ENCODE peak calls at places on chromosomes 1 and 21, in six cellular contexts. One of them, this sample, is unnamed.
A peak's percentile ranks its signal among the peaks of the same experiment; 100 is the strongest.

GRCh38 chr21:39022901-39023693 is 160.2 kb downstream of the PSMG1 start:
- DNase-seq in omental fat pad: no peak
- DNase-seq in DMS79 treated with DMSO at 0.1 percent for 48 hours: peak; percentile 48
- DNase-seq in suprapubic skin: no peak
- DNase-seq in T-helper 1 cell: no peak
- DNase-seq in dorsolateral prefrontal cortex: no peak
- DNase-seq in this sample: peak; percentile 42

GRCh38 chr21:38599381-38599975 is 101.2 kb upstream of the ERG start:
- DNase-seq in omental fat pad: no peak
- DNase-seq in DMS79 treated with DMSO at 0.1 percent for 48 hours: no peak
- DNase-seq in suprapubic skin: no peak
- DNase-seq in T-helper 1 cell: no peak
- DNase-seq in dorsolateral prefrontal cortex: no peak
- DNase-seq in this sample: no peak

GRCh38 chr1:7539772-7540175 is 231.3 kb upstream of the VAMP3 start:
- DNase-seq in omental fat pad: no peak
- DNase-seq in DMS79 treated with DMSO at 0.1 percent for 48 hours: peak; percentile 36
- DNase-seq in suprapubic skin: no peak
- DNase-seq in T-helper 1 cell: no peak
- DNase-seq in dorsolateral prefrontal cortex: no peak
- DNase-seq in this sample: no peak

GRCh38 chr1:59570524-59570923 is 244.2 kb upstream of the HOOK1 start:
- DNase-seq in omental fat pad: no peak
- DNase-seq in DMS79 treated with DMSO at 0.1 percent for 48 hours: no peak
- DNase-seq in suprapubic skin: no peak
- DNase-seq in T-helper 1 cell: peak; percentile 17
- DNase-seq in dorsolateral prefrontal cortex: no peak
- DNase-seq in this sample: no peak

GRCh38 chr1:45508295-45509151 is 8.4 kb downstream of the MMACHC start:
- DNase-seq in omental fat pad: no peak
- DNase-seq in DMS79 treated with DMSO at 0.1 percent for 48 hours: no peak
- DNase-seq in suprapubic skin: no peak
- DNase-seq in T-helper 1 cell: no peak
- DNase-seq in dorsolateral prefrontal cortex: no peak
- DNase-seq in this sample: no peak

GRCh38 chr1:87757700-87758099 is 429.0 kb downstream of the LMO4 start:
- DNase-seq in omental fat pad: no peak
- DNase-seq in DMS79 treated with DMSO at 0.1 percent for 48 hours: no peak
- DNase-seq in suprapubic skin: no peak
- DNase-seq in T-helper 1 cell: no peak
- DNase-seq in dorsolateral prefrontal cortex: no peak
- DNase-seq in this sample: no peak

GRCh38 chr1:93847811-93848288 is 31.2 kb downstream of the DNTTIP2 start:
- DNase-seq in omental fat pad: peak; percentile 38
- DNase-seq in DMS79 treated with DMSO at 0.1 percent for 48 hours: peak; percentile 53
- DNase-seq in suprapubic skin: peak; percentile 85
- DNase-seq in T-helper 1 cell: peak; percentile 61
- DNase-seq in dorsolateral prefrontal cortex: peak; percentile 78
- DNase-seq in this sample: no peak

GRCh38 chr1:9180077-9180819 is 51.3 kb upstream of the GPR157 start:
- DNase-seq in omental fat pad: no peak
- DNase-seq in DMS79 treated with DMSO at 0.1 percent for 48 hours: no peak
- DNase-seq in suprapubic skin: no peak
- DNase-seq in T-helper 1 cell: no peak
- DNase-seq in dorsolateral prefrontal cortex: no peak
- DNase-seq in this sample: no peak

GRCh38 chr1:241842565-241842964 is 5.4 kb upstream of the EXO1 start:
- DNase-seq in omental fat pad: no peak
- DNase-seq in DMS79 treated with DMSO at 0.1 percent for 48 hours: no peak
- DNase-seq in suprapubic skin: no peak
- DNase-seq in T-helper 1 cell: no peak
- DNase-seq in dorsolateral prefrontal cortex: no peak
- DNase-seq in this sample: no peak

GRCh38 chr1:209354111-209354839 is 229.2 kb upstream of the CAMK1G start:
- DNase-seq in omental fat pad: peak; percentile 56
- DNase-seq in DMS79 treated with DMSO at 0.1 percent for 48 hours: peak; percentile 86
- DNase-seq in suprapubic skin: no peak
- DNase-seq in T-helper 1 cell: no peak
- DNase-seq in dorsolateral prefrontal cortex: peak; percentile 79
- DNase-seq in this sample: peak; percentile 82

GRCh38 chr1:11600901-11601300 is 53.3 kb downstream of the FBXO2 start:
- DNase-seq in omental fat pad: no peak
- DNase-seq in DMS79 treated with DMSO at 0.1 percent for 48 hours: peak; percentile 82
- DNase-seq in suprapubic skin: no peak
- DNase-seq in T-helper 1 cell: no peak
- DNase-seq in dorsolateral prefrontal cortex: no peak
- DNase-seq in this sample: no peak

GRCh38 chr1:219668446-219668845 is 55.5 kb upstream of the ZC3H11B start:
- DNase-seq in omental fat pad: no peak
- DNase-seq in DMS79 treated with DMSO at 0.1 percent for 48 hours: no peak
- DNase-seq in suprapubic skin: no peak
- DNase-seq in T-helper 1 cell: no peak
- DNase-seq in dorsolateral prefrontal cortex: no peak
- DNase-seq in this sample: no peak

GRCh38 chr1:55215194-55216021 is at the start of gene USP24:
- DNase-seq in omental fat pad: peak; percentile 43
- DNase-seq in DMS79 treated with DMSO at 0.1 percent for 48 hours: peak; percentile 65
- DNase-seq in suprapubic skin: peak; percentile 85
- DNase-seq in T-helper 1 cell: peak; percentile 77
- DNase-seq in dorsolateral prefrontal cortex: peak; percentile 67
- DNase-seq in this sample: no peak

GRCh38 chr1:90925928-90926869 is 95.6 kb downstream of the ZNF644 start:
- DNase-seq in omental fat pad: no peak
- DNase-seq in DMS79 treated with DMSO at 0.1 percent for 48 hours: no peak
- DNase-seq in suprapubic skin: no peak
- DNase-seq in T-helper 1 cell: no peak
- DNase-seq in dorsolateral prefrontal cortex: no peak
- DNase-seq in this sample: peak; percentile 19

GRCh38 chr1:111695801-111696200 is 43.4 kb downstream of the INKA2 start:
- DNase-seq in omental fat pad: no peak
- DNase-seq in DMS79 treated with DMSO at 0.1 percent for 48 hours: no peak
- DNase-seq in suprapubic skin: no peak
- DNase-seq in T-helper 1 cell: no peak
- DNase-seq in dorsolateral prefrontal cortex: no peak
- DNase-seq in this sample: no peak

GRCh38 chr1:192747305-192747704 is 61.5 kb upstream of the RGS2 start:
- DNase-seq in omental fat pad: no peak
- DNase-seq in DMS79 treated with DMSO at 0.1 percent for 48 hours: no peak
- DNase-seq in suprapubic skin: no peak
- DNase-seq in T-helper 1 cell: no peak
- DNase-seq in dorsolateral prefrontal cortex: no peak
- DNase-seq in this sample: peak; percentile 16

GRCh38 chr1:233113009-233113712 is 162.8 kb downstream of the NTPCR start:
- DNase-seq in omental fat pad: peak; percentile 56
- DNase-seq in DMS79 treated with DMSO at 0.1 percent for 48 hours: no peak
- DNase-seq in suprapubic skin: peak; percentile 84
- DNase-seq in T-helper 1 cell: no peak
- DNase-seq in dorsolateral prefrontal cortex: peak; percentile 35
- DNase-seq in this sample: peak; percentile 99

GRCh38 chr1:84427520-84428188 is 29.4 kb downstream of the DNASE2B start:
- DNase-seq in omental fat pad: no peak
- DNase-seq in DMS79 treated with DMSO at 0.1 percent for 48 hours: no peak
- DNase-seq in suprapubic skin: no peak
- DNase-seq in T-helper 1 cell: no peak
- DNase-seq in dorsolateral prefrontal cortex: no peak
- DNase-seq in this sample: no peak

GRCh38 chr1:50332941-50333594 is 90.2 kb downstream of the DMRTA2 start:
- DNase-seq in omental fat pad: no peak
- DNase-seq in DMS79 treated with DMSO at 0.1 percent for 48 hours: no peak
- DNase-seq in suprapubic skin: no peak
- DNase-seq in T-helper 1 cell: no peak
- DNase-seq in dorsolateral prefrontal cortex: peak; percentile 40
- DNase-seq in this sample: no peak

GRCh38 chr1:186152945-186153309 is 222.1 kb downstream of the TPR start:
- DNase-seq in omental fat pad: no peak
- DNase-seq in DMS79 treated with DMSO at 0.1 percent for 48 hours: no peak
- DNase-seq in suprapubic skin: no peak
- DNase-seq in T-helper 1 cell: no peak
- DNase-seq in dorsolateral prefrontal cortex: no peak
- DNase-seq in this sample: no peak

GRCh38 chr1:244361764-244362473 is 89.8 kb downstream of the ADSS2 start:
- DNase-seq in omental fat pad: no peak
- DNase-seq in DMS79 treated with DMSO at 0.1 percent for 48 hours: no peak
- DNase-seq in suprapubic skin: no peak
- DNase-seq in T-helper 1 cell: no peak
- DNase-seq in dorsolateral prefrontal cortex: no peak
- DNase-seq in this sample: peak; percentile 71

GRCh38 chr1:19433610-19433999 is 51.7 kb downstream of the CAPZB start:
- DNase-seq in omental fat pad: no peak
- DNase-seq in DMS79 treated with DMSO at 0.1 percent for 48 hours: no peak
- DNase-seq in suprapubic skin: no peak
- DNase-seq in T-helper 1 cell: no peak
- DNase-seq in dorsolateral prefrontal cortex: no peak
- DNase-seq in this sample: no peak

GRCh38 chr1:92299477-92300125 is 742 bp downstream of the RPAP2 start:
- DNase-seq in omental fat pad: no peak
- DNase-seq in DMS79 treated with DMSO at 0.1 percent for 48 hours: no peak
- DNase-seq in suprapubic skin: no peak
- DNase-seq in T-helper 1 cell: no peak
- DNase-seq in dorsolateral prefrontal cortex: no peak
- DNase-seq in this sample: no peak

GRCh38 chr1:222790115-222790514 is 24.7 kb upstream of the DISP1 start:
- DNase-seq in omental fat pad: no peak
- DNase-seq in DMS79 treated with DMSO at 0.1 percent for 48 hours: no peak
- DNase-seq in suprapubic skin: no peak
- DNase-seq in T-helper 1 cell: no peak
- DNase-seq in dorsolateral prefrontal cortex: no peak
- DNase-seq in this sample: no peak

GRCh38 chr1:38235705-38236104 is 189.1 kb upstream of the POU3F1 start:
- DNase-seq in omental fat pad: no peak
- DNase-seq in DMS79 treated with DMSO at 0.1 percent for 48 hours: peak; percentile 60
- DNase-seq in suprapubic skin: no peak
- DNase-seq in T-helper 1 cell: no peak
- DNase-seq in dorsolateral prefrontal cortex: no peak
- DNase-seq in this sample: peak; percentile 51

GRCh38 chr21:35222541-35222941 is 173.4 kb upstream of the RUNX1 start:
- DNase-seq in omental fat pad: no peak
- DNase-seq in DMS79 treated with DMSO at 0.1 percent for 48 hours: no peak
- DNase-seq in suprapubic skin: no peak
- DNase-seq in T-helper 1 cell: no peak
- DNase-seq in dorsolateral prefrontal cortex: no peak
- DNase-seq in this sample: no peak

GRCh38 chr1:86811539-86811938 is 102.4 kb downstream of the SELENOF start:
- DNase-seq in omental fat pad: no peak
- DNase-seq in DMS79 treated with DMSO at 0.1 percent for 48 hours: no peak
- DNase-seq in suprapubic skin: no peak
- DNase-seq in T-helper 1 cell: no peak
- DNase-seq in dorsolateral prefrontal cortex: no peak
- DNase-seq in this sample: no peak

GRCh38 chr1:188365874-188366273 is 1537.1 kb downstream of the PLA2G4A start:
- DNase-seq in omental fat pad: no peak
- DNase-seq in DMS79 treated with DMSO at 0.1 percent for 48 hours: no peak
- DNase-seq in suprapubic skin: no peak
- DNase-seq in T-helper 1 cell: no peak
- DNase-seq in dorsolateral prefrontal cortex: no peak
- DNase-seq in this sample: no peak

GRCh38 chr1:165631403-165632151 is 543 bp downstream of the MGST3 start:
- DNase-seq in omental fat pad: peak; percentile 32
- DNase-seq in DMS79 treated with DMSO at 0.1 percent for 48 hours: peak; percentile 65
- DNase-seq in suprapubic skin: peak; percentile 84
- DNase-seq in T-helper 1 cell: no peak
- DNase-seq in dorsolateral prefrontal cortex: peak; percentile 49
- DNase-seq in this sample: peak; percentile 60

GRCh38 chr21:15064576-15065380 is at the start of gene NRIP1:
- DNase-seq in omental fat pad: peak; percentile 31
- DNase-seq in DMS79 treated with DMSO at 0.1 percent for 48 hours: peak; percentile 10
- DNase-seq in suprapubic skin: peak; percentile 93
- DNase-seq in T-helper 1 cell: peak; percentile 74
- DNase-seq in dorsolateral prefrontal cortex: peak; percentile 87
- DNase-seq in this sample: peak; percentile 42